ENCODE peak calls at places on chromosomes 16 and 17, in eight cellular contexts. S is IMR-90, R is H9, I is PC-9, Q is GM23248, T is fibroblast of lung, F is HCT116, W is osteoblast. M is an unnamed sample.
A peak's percentile ranks its signal among the peaks of the same experiment; 100 is the strongest.

GRCh38 chr16:71594000-71594646 is 17.2 kb upstream of the TAT start:
- DNase-seq in S (no peak), R (no peak), I (no peak), Q (no peak), T (no peak), F (no peak), W (no peak), M (no peak)

GRCh38 chr17:28363776-28364650 is 986 bp downstream of the SEBOX start:
- DNase-seq in S (no peak), R (no peak), I (no peak), Q (no peak), T (no peak), F (no peak), W (peak; percentile 71), M (no peak)

GRCh38 chr17:78239489-78239931 is 8.1 kb downstream of the TMEM235 start:
- DNase-seq in S (no peak), R (peak; percentile 38), I (no peak), Q (no peak), T (no peak), F (no peak), W (peak; percentile 64), M (no peak)

GRCh38 chr16:46712911-46713310 is 23.5 kb downstream of the ORC6 start:
- DNase-seq in S (no peak), R (no peak), I (no peak), Q (no peak), T (no peak), F (no peak), W (no peak), M (no peak)

GRCh38 chr16:88798772-88799455 is 4.7 kb upstream of the CDT1 start:
- DNase-seq in S (no peak), R (peak; percentile 23), I (no peak), Q (no peak), T (no peak), F (no peak), W (peak; percentile 52), M (no peak)

GRCh38 chr17:62876664-62877411 is 68.7 kb upstream of the MARCHF10 start:
- DNase-seq in S (peak; percentile 76), R (no peak), I (peak; percentile 73), Q (peak; percentile 50), T (peak; percentile 67), F (no peak), W (peak; percentile 89), M (peak; percentile 77)

GRCh38 chr17:65593870-65594584 is 32.6 kb upstream of the AXIN2 start:
- DNase-seq in S (peak; percentile 13), R (peak; percentile 69), I (no peak), Q (peak; percentile 63), T (peak; percentile 43), F (no peak), W (peak; percentile 93), M (no peak)

GRCh38 chr17:29159286-29159860 is 20.8 kb downstream of the MYO18A start:
- DNase-seq in S (no peak), R (no peak), I (no peak), Q (peak; percentile 9), T (no peak), F (no peak), W (peak; percentile 36), M (no peak)

GRCh38 chr16:69166946-69167930 is 19.7 kb upstream of the SNTB2 start:
- DNase-seq in S (peak; percentile 65), R (no peak), I (no peak), Q (peak; percentile 59), T (peak; percentile 71), F (no peak), W (peak; percentile 31), M (peak; percentile 66)

GRCh38 chr17:49836111-49837030 is 11.5 kb downstream of the TAC4 start:
- DNase-seq in S (peak; percentile 68), R (no peak), I (no peak), Q (peak; percentile 28), T (peak; percentile 88), F (no peak), W (peak; percentile 77), M (peak; percentile 94)

GRCh38 chr16:53509906-53510703 is 7.1 kb upstream of the AKTIP start:
- DNase-seq in S (peak; percentile 62), R (peak; percentile 69), I (peak; percentile 49), Q (peak; percentile 79), T (peak; percentile 48), F (peak; percentile 38), W (peak; percentile 88), M (peak; percentile 85)

GRCh38 chr16:16045879-16046278 is 96.5 kb downstream of the ABCC1 start:
- DNase-seq in S (no peak), R (peak; percentile 71), I (no peak), Q (peak; percentile 16), T (no peak), F (no peak), W (no peak), M (no peak)

GRCh38 chr17:62727916-62728672 is 80.0 kb downstream of the MARCHF10 start:
- DNase-seq in S (no peak), R (peak; percentile 54), I (no peak), Q (no peak), T (no peak), F (no peak), W (no peak), M (peak; percentile 11)

GRCh38 chr16:30335598-30336474 is 19.3 kb downstream of the CD2BP2 start:
- DNase-seq in S (no peak), R (peak; percentile 31), I (peak; percentile 66), Q (peak; percentile 53), T (peak; percentile 29), F (no peak), W (peak; percentile 80), M (no peak)

GRCh38 chr17:40069751-40070643 is 7.2 kb downstream of the THRA start:
- DNase-seq in S (peak; percentile 46), R (peak; percentile 39), I (no peak), Q (peak; percentile 74), T (peak; percentile 51), F (no peak), W (peak; percentile 86), M (peak; percentile 53)

GRCh38 chr17:40068584-40068916 is 5.8 kb downstream of the THRA start:
- DNase-seq in S (no peak), R (no peak), I (no peak), Q (no peak), T (no peak), F (no peak), W (no peak), M (no peak)

GRCh38 chr17:40067710-40068109 is 4.9 kb downstream of the THRA start:
- DNase-seq in S (no peak), R (peak; percentile 25), I (no peak), Q (no peak), T (no peak), F (no peak), W (no peak), M (no peak)

GRCh38 chr17:40068129-40068581 is 5.4 kb downstream of the THRA start:
- DNase-seq in S (no peak), R (peak; percentile 24), I (no peak), Q (peak; percentile 55), T (no peak), F (no peak), W (peak; percentile 72), M (no peak)

DNA sequence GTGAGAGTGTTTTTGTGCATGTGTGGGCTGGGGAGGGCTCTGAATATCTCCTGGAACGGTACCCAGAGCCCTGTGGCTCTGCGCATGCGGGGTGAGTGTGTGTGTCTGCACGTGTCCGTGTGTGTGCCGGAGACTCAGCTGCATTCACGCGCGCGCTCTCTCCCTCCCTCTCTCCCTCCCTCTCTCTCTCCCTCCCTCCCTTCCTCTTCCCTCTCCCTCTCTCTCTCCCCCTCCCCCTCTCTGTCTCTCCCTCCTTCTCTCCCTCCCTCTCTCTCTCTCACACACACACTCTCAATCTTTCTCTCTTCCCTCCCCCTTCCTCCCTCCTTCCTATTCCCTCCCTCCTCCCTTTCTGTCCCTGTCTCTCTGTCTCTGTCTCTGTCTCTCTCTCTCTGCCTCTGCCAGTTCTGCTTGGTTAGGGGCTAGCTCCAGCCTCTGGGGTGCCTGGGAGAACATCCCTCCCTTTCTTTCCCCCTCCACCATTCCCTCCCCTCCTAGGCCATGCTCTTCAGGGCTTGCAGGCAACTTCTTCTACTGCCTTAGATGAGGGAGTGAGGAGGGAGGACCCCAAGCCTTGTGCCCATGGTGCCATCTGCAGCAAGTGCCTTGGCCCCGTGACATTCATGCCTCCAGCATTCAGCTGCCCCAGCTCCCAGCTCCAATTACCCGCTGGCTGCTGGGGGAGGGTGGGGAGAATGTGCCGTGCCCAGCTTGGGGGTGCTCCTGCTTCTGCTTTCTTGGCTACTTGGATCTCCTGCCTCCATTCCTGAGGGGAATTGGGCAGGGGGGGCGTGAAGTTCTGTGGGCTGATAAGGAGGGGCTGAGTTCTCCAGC is 6.4 kb downstream of the THRA start:
- DNase-seq in S (peak; percentile 84), R (peak; percentile 57), I (no peak), Q (peak; percentile 94), T (peak; percentile 81), F (no peak), W (peak; percentile 96), M (peak; percentile 75)
- H3K4me2 ChIP-seq in S (peak overlapping the region; percentile 90), R (peak overlapping the region; percentile 62), I (no peak overlapping the region), Q (peak overlapping the region; percentile 99), T (peak overlapping the region; percentile 71), F (peak overlapping the region; percentile 78), W (peak overlapping the region; percentile 82), M (peak overlapping the region; percentile 60)

DNA sequence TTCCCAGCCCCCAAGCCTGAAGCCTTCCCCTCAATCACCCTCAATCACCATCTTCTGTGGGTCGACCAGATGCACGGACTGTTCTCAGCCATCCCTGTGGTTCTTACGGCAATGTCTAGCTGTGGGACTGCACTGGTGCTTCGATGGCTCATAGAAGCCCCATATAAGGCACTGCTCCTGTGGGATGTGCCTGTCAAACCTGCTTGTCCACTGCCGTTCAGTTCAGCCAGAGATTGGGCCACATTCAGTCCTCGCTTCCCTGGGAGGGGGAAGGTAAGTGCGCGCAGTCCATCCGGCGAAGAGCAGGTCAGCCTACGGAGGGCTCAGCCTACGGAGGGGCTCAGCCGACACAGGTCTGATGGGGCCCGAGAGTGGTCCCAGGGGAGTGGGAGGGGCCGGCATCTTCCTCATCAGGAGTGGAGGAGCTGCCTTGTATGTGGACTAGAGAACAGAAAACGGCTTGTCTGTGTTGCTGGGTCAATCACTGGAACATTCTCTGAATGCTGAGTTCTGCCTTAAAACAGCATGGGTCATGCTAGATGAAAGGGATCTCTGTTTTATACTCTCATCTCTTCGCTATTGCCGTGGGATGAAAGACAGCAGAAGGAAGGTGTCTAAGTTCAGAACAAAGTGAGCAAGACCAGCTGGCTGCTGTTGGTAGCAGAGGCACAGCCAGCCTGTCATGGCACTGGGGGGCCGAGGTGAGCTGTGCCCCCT is at the start of gene CARD14:
- DNase-seq in S (no peak), R (peak; percentile 28), I (peak; percentile 83), Q (no peak), T (no peak), F (no peak), W (peak; percentile 75), M (no peak)
- H2AFZ ChIP-seq in S (no peak within 1 kb of the TSS), R (no peak within 1 kb of the TSS), I (peak within 1 kb of the TSS; percentile 86), Q (no peak within 1 kb of the TSS), T (no peak within 1 kb of the TSS), F (no peak within 1 kb of the TSS), W (no peak within 1 kb of the TSS), M (no peak within 1 kb of the TSS)

GRCh38 chr17:64254755-64255154 is 8.3 kb downstream of the TEX2 start:
- DNase-seq in S (no peak), R (no peak), I (no peak), Q (no peak), T (no peak), F (no peak), W (no peak), M (no peak)
- H3K4me2 ChIP-seq in S (no peak overlapping the region), R (no peak overlapping the region), I (no peak overlapping the region), Q (no peak overlapping the region), T (no peak overlapping the region), F (no peak overlapping the region), W (no peak overlapping the region), M (no peak overlapping the region)

DNA sequence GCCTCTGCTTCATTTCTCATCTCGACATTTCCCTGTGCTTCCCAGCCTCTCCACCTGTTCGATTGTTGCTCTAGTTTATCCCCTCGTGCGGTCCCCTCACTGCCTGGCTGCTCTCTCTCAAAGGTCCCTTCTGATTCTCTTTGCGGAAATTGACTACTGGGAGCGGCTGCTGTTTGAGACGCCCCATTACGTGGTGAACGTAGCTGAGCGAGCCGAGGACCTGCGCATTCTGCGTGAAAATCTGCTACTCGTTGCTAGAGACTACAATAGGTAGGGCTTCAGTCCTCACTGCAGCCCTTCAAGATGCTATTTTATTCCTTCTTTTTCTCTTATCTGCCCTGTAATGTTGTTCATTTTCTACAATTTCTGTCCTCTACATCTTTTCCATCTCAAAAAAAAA is 39.4 kb downstream of the DNAH2 start:
- DNase-seq in S (no peak), R (no peak), I (no peak), Q (no peak), T (no peak), F (no peak), W (no peak), M (no peak)
- H2AFZ ChIP-seq in S (no peak overlapping the region), R (no peak overlapping the region), I (no peak overlapping the region), Q (no peak overlapping the region), T (no peak overlapping the region), F (no peak overlapping the region), W (no peak overlapping the region), M (no peak overlapping the region)